ENCODE peak calls at places on chromosomes 12 and 14, in eight cellular contexts. One of them, this sample, is unnamed.

GRCh38 chr12:12999276-12999958 is 648 bp downstream of the HEBP1 start:
- DNase-seq in A549: no peak
- DNase-seq in GM23338: peak
- DNase-seq in NAMALWA: no peak
- DNase-seq in activated T-cell treated with anti-CD3 and anti-CD28 coated beads for 48 hours: no peak
- DNase-seq in sciatic nerve: no peak
- DNase-seq in NCI-H446 treated with DMSO at 0.1 percent for 48 hours: no peak
- DNase-seq in activated T-helper 1 cell treated with anti-CD3 and anti-CD28 coated beads, Interleukin-2, amount 50 U/mL, for 16 hours: no peak
- DNase-seq in this sample: no peak

GRCh38 chr14:54550514-54550913 is 16.4 kb upstream of the SAMD4A start:
- DNase-seq in A549: no peak
- DNase-seq in GM23338: no peak
- DNase-seq in NAMALWA: no peak
- DNase-seq in activated T-cell treated with anti-CD3 and anti-CD28 coated beads for 48 hours: no peak
- DNase-seq in sciatic nerve: no peak
- DNase-seq in NCI-H446 treated with DMSO at 0.1 percent for 48 hours: no peak
- DNase-seq in activated T-helper 1 cell treated with anti-CD3 and anti-CD28 coated beads, Interleukin-2, amount 50 U/mL, for 16 hours: no peak
- DNase-seq in this sample: no peak

GRCh38 chr14:97757491-97757890 is 960.3 kb downstream of the VRK1 start:
- DNase-seq in A549: no peak
- DNase-seq in GM23338: peak
- DNase-seq in NAMALWA: no peak
- DNase-seq in activated T-cell treated with anti-CD3 and anti-CD28 coated beads for 48 hours: no peak
- DNase-seq in sciatic nerve: no peak
- DNase-seq in NCI-H446 treated with DMSO at 0.1 percent for 48 hours: no peak
- DNase-seq in activated T-helper 1 cell treated with anti-CD3 and anti-CD28 coated beads, Interleukin-2, amount 50 U/mL, for 16 hours: no peak
- DNase-seq in this sample: no peak

GRCh38 chr12:20701106-20701505 is 6.0 kb downstream of the SLCO1C1 start:
- DNase-seq in A549: no peak
- DNase-seq in GM23338: no peak
- DNase-seq in NAMALWA: no peak
- DNase-seq in activated T-cell treated with anti-CD3 and anti-CD28 coated beads for 48 hours: no peak
- DNase-seq in sciatic nerve: no peak
- DNase-seq in NCI-H446 treated with DMSO at 0.1 percent for 48 hours: no peak
- DNase-seq in activated T-helper 1 cell treated with anti-CD3 and anti-CD28 coated beads, Interleukin-2, amount 50 U/mL, for 16 hours: no peak
- DNase-seq in this sample: no peak

GRCh38 chr12:98188649-98189048 is 326.7 kb upstream of the TMPO start:
- DNase-seq in A549: no peak
- DNase-seq in GM23338: no peak
- DNase-seq in NAMALWA: no peak
- DNase-seq in activated T-cell treated with anti-CD3 and anti-CD28 coated beads for 48 hours: no peak
- DNase-seq in sciatic nerve: no peak
- DNase-seq in NCI-H446 treated with DMSO at 0.1 percent for 48 hours: no peak
- DNase-seq in activated T-helper 1 cell treated with anti-CD3 and anti-CD28 coated beads, Interleukin-2, amount 50 U/mL, for 16 hours: no peak
- DNase-seq in this sample: no peak

GRCh38 chr12:20446836-20447235 is 78.5 kb downstream of the PDE3A start:
- DNase-seq in A549: no peak
- DNase-seq in GM23338: no peak
- DNase-seq in NAMALWA: no peak
- DNase-seq in activated T-cell treated with anti-CD3 and anti-CD28 coated beads for 48 hours: no peak
- DNase-seq in sciatic nerve: no peak
- DNase-seq in NCI-H446 treated with DMSO at 0.1 percent for 48 hours: no peak
- DNase-seq in activated T-helper 1 cell treated with anti-CD3 and anti-CD28 coated beads, Interleukin-2, amount 50 U/mL, for 16 hours: no peak
- DNase-seq in this sample: no peak

GRCh38 chr12:119720349-119720748 is 52.4 kb downstream of the PRKAB1 start:
- DNase-seq in A549: no peak
- DNase-seq in GM23338: no peak
- DNase-seq in NAMALWA: no peak
- DNase-seq in activated T-cell treated with anti-CD3 and anti-CD28 coated beads for 48 hours: no peak
- DNase-seq in sciatic nerve: no peak
- DNase-seq in NCI-H446 treated with DMSO at 0.1 percent for 48 hours: no peak
- DNase-seq in activated T-helper 1 cell treated with anti-CD3 and anti-CD28 coated beads, Interleukin-2, amount 50 U/mL, for 16 hours: no peak
- DNase-seq in this sample: no peak

GRCh38 chr12:15757553-15758255 is 31.5 kb downstream of the EPS8 start:
- DNase-seq in A549: peak
- DNase-seq in GM23338: no peak
- DNase-seq in NAMALWA: no peak
- DNase-seq in activated T-cell treated with anti-CD3 and anti-CD28 coated beads for 48 hours: no peak
- DNase-seq in sciatic nerve: no peak
- DNase-seq in NCI-H446 treated with DMSO at 0.1 percent for 48 hours: no peak
- DNase-seq in activated T-helper 1 cell treated with anti-CD3 and anti-CD28 coated beads, Interleukin-2, amount 50 U/mL, for 16 hours: no peak
- DNase-seq in this sample: no peak

GRCh38 chr12:122527478-122527944 is 462 bp downstream of the KNTC1 start:
- DNase-seq in A549: peak
- DNase-seq in GM23338: peak
- DNase-seq in NAMALWA: peak
- DNase-seq in activated T-cell treated with anti-CD3 and anti-CD28 coated beads for 48 hours: peak
- DNase-seq in sciatic nerve: no peak
- DNase-seq in NCI-H446 treated with DMSO at 0.1 percent for 48 hours: no peak
- DNase-seq in activated T-helper 1 cell treated with anti-CD3 and anti-CD28 coated beads, Interleukin-2, amount 50 U/mL, for 16 hours: no peak
- DNase-seq in this sample: peak

GRCh38 chr12:6158263-6158662 is 33.8 kb upstream of the VWF start:
- DNase-seq in A549: no peak
- DNase-seq in GM23338: no peak
- DNase-seq in NAMALWA: no peak
- DNase-seq in activated T-cell treated with anti-CD3 and anti-CD28 coated beads for 48 hours: no peak
- DNase-seq in sciatic nerve: no peak
- DNase-seq in NCI-H446 treated with DMSO at 0.1 percent for 48 hours: no peak
- DNase-seq in activated T-helper 1 cell treated with anti-CD3 and anti-CD28 coated beads, Interleukin-2, amount 50 U/mL, for 16 hours: no peak
- DNase-seq in this sample: no peak

GRCh38 chr12:101229841-101230241 is 19.8 kb upstream of the SLC5A8 start:
- DNase-seq in A549: no peak
- DNase-seq in GM23338: no peak
- DNase-seq in NAMALWA: no peak
- DNase-seq in activated T-cell treated with anti-CD3 and anti-CD28 coated beads for 48 hours: no peak
- DNase-seq in sciatic nerve: no peak
- DNase-seq in NCI-H446 treated with DMSO at 0.1 percent for 48 hours: no peak
- DNase-seq in activated T-helper 1 cell treated with anti-CD3 and anti-CD28 coated beads, Interleukin-2, amount 50 U/mL, for 16 hours: no peak
- DNase-seq in this sample: no peak

GRCh38 chr14:99274346-99275221 is 2.6 kb upstream of the BCL11B start:
- DNase-seq in A549: peak
- DNase-seq in GM23338: peak
- DNase-seq in NAMALWA: no peak
- DNase-seq in activated T-cell treated with anti-CD3 and anti-CD28 coated beads for 48 hours: peak
- DNase-seq in sciatic nerve: peak
- DNase-seq in NCI-H446 treated with DMSO at 0.1 percent for 48 hours: peak
- DNase-seq in activated T-helper 1 cell treated with anti-CD3 and anti-CD28 coated beads, Interleukin-2, amount 50 U/mL, for 16 hours: no peak
- DNase-seq in this sample: peak

GRCh38 chr14:103692159-103692558 is 23.1 kb downstream of the XRCC3 start:
- DNase-seq in A549: no peak
- DNase-seq in GM23338: no peak
- DNase-seq in NAMALWA: no peak
- DNase-seq in activated T-cell treated with anti-CD3 and anti-CD28 coated beads for 48 hours: no peak
- DNase-seq in sciatic nerve: peak
- DNase-seq in NCI-H446 treated with DMSO at 0.1 percent for 48 hours: no peak
- DNase-seq in activated T-helper 1 cell treated with anti-CD3 and anti-CD28 coated beads, Interleukin-2, amount 50 U/mL, for 16 hours: no peak
- DNase-seq in this sample: no peak

GRCh38 chr12:119902084-119902509 is 25.0 kb upstream of the CIT start:
- DNase-seq in A549: peak
- DNase-seq in GM23338: peak
- DNase-seq in NAMALWA: peak
- DNase-seq in activated T-cell treated with anti-CD3 and anti-CD28 coated beads for 48 hours: peak
- DNase-seq in sciatic nerve: peak
- DNase-seq in NCI-H446 treated with DMSO at 0.1 percent for 48 hours: peak
- DNase-seq in activated T-helper 1 cell treated with anti-CD3 and anti-CD28 coated beads, Interleukin-2, amount 50 U/mL, for 16 hours: peak
- DNase-seq in this sample: peak

GRCh38 chr14:72863216-72864006 is 30.5 kb downstream of the DPF3 start:
- DNase-seq in A549: no peak
- DNase-seq in GM23338: no peak
- DNase-seq in NAMALWA: no peak
- DNase-seq in activated T-cell treated with anti-CD3 and anti-CD28 coated beads for 48 hours: no peak
- DNase-seq in sciatic nerve: no peak
- DNase-seq in NCI-H446 treated with DMSO at 0.1 percent for 48 hours: no peak
- DNase-seq in activated T-helper 1 cell treated with anti-CD3 and anti-CD28 coated beads, Interleukin-2, amount 50 U/mL, for 16 hours: no peak
- DNase-seq in this sample: no peak

GRCh38 chr14:85934886-85935254 is 404.9 kb downstream of the FLRT2 start:
- DNase-seq in A549: peak
- DNase-seq in GM23338: no peak
- DNase-seq in NAMALWA: no peak
- DNase-seq in activated T-cell treated with anti-CD3 and anti-CD28 coated beads for 48 hours: no peak
- DNase-seq in sciatic nerve: no peak
- DNase-seq in NCI-H446 treated with DMSO at 0.1 percent for 48 hours: no peak
- DNase-seq in activated T-helper 1 cell treated with anti-CD3 and anti-CD28 coated beads, Interleukin-2, amount 50 U/mL, for 16 hours: no peak
- DNase-seq in this sample: no peak

GRCh38 chr14:105192866-105193731 is 12.0 kb upstream of the NUDT14 start:
- DNase-seq in A549: no peak
- DNase-seq in GM23338: no peak
- DNase-seq in NAMALWA: no peak
- DNase-seq in activated T-cell treated with anti-CD3 and anti-CD28 coated beads for 48 hours: no peak
- DNase-seq in sciatic nerve: no peak
- DNase-seq in NCI-H446 treated with DMSO at 0.1 percent for 48 hours: no peak
- DNase-seq in activated T-helper 1 cell treated with anti-CD3 and anti-CD28 coated beads, Interleukin-2, amount 50 U/mL, for 16 hours: no peak
- DNase-seq in this sample: peak

GRCh38 chr12:54217774-54218221 is 29.0 kb upstream of the SMUG1 start:
- DNase-seq in A549: no peak
- DNase-seq in GM23338: peak
- DNase-seq in NAMALWA: peak
- DNase-seq in activated T-cell treated with anti-CD3 and anti-CD28 coated beads for 48 hours: no peak
- DNase-seq in sciatic nerve: no peak
- DNase-seq in NCI-H446 treated with DMSO at 0.1 percent for 48 hours: no peak
- DNase-seq in activated T-helper 1 cell treated with anti-CD3 and anti-CD28 coated beads, Interleukin-2, amount 50 U/mL, for 16 hours: no peak
- DNase-seq in this sample: peak

GRCh38 chr12:31346211-31346610 is 20.3 kb upstream of the SINHCAF start:
- DNase-seq in A549: no peak
- DNase-seq in GM23338: no peak
- DNase-seq in NAMALWA: no peak
- DNase-seq in activated T-cell treated with anti-CD3 and anti-CD28 coated beads for 48 hours: no peak
- DNase-seq in sciatic nerve: no peak
- DNase-seq in NCI-H446 treated with DMSO at 0.1 percent for 48 hours: no peak
- DNase-seq in activated T-helper 1 cell treated with anti-CD3 and anti-CD28 coated beads, Interleukin-2, amount 50 U/mL, for 16 hours: no peak
- DNase-seq in this sample: no peak

GRCh38 chr14:54782803-54783659 is 119.6 kb downstream of the GCH1 start:
- DNase-seq in A549: peak
- DNase-seq in GM23338: peak
- DNase-seq in NAMALWA: peak
- DNase-seq in activated T-cell treated with anti-CD3 and anti-CD28 coated beads for 48 hours: no peak
- DNase-seq in sciatic nerve: no peak
- DNase-seq in NCI-H446 treated with DMSO at 0.1 percent for 48 hours: no peak
- DNase-seq in activated T-helper 1 cell treated with anti-CD3 and anti-CD28 coated beads, Interleukin-2, amount 50 U/mL, for 16 hours: no peak
- DNase-seq in this sample: no peak

GRCh38 chr12:29088611-29089219 is 60.4 kb upstream of the FAR2 start:
- DNase-seq in A549: peak
- DNase-seq in GM23338: peak
- DNase-seq in NAMALWA: peak
- DNase-seq in activated T-cell treated with anti-CD3 and anti-CD28 coated beads for 48 hours: no peak
- DNase-seq in sciatic nerve: no peak
- DNase-seq in NCI-H446 treated with DMSO at 0.1 percent for 48 hours: peak
- DNase-seq in activated T-helper 1 cell treated with anti-CD3 and anti-CD28 coated beads, Interleukin-2, amount 50 U/mL, for 16 hours: no peak
- DNase-seq in this sample: no peak

GRCh38 chr14:34324363-34324795 is 137.7 kb downstream of the SPTSSA start:
- DNase-seq in A549: peak
- DNase-seq in GM23338: peak
- DNase-seq in NAMALWA: peak
- DNase-seq in activated T-cell treated with anti-CD3 and anti-CD28 coated beads for 48 hours: no peak
- DNase-seq in sciatic nerve: no peak
- DNase-seq in NCI-H446 treated with DMSO at 0.1 percent for 48 hours: peak
- DNase-seq in activated T-helper 1 cell treated with anti-CD3 and anti-CD28 coated beads, Interleukin-2, amount 50 U/mL, for 16 hours: no peak
- DNase-seq in this sample: no peak

GRCh38 chr12:68207276-68207675 is 18.3 kb downstream of the IL26 start:
- DNase-seq in A549: no peak
- DNase-seq in GM23338: no peak
- DNase-seq in NAMALWA: no peak
- DNase-seq in activated T-cell treated with anti-CD3 and anti-CD28 coated beads for 48 hours: no peak
- DNase-seq in sciatic nerve: no peak
- DNase-seq in NCI-H446 treated with DMSO at 0.1 percent for 48 hours: no peak
- DNase-seq in activated T-helper 1 cell treated with anti-CD3 and anti-CD28 coated beads, Interleukin-2, amount 50 U/mL, for 16 hours: no peak
- DNase-seq in this sample: no peak

GRCh38 chr12:18629445-18629844 is 108.4 kb downstream of the PLCZ1 start:
- DNase-seq in A549: no peak
- DNase-seq in GM23338: no peak
- DNase-seq in NAMALWA: no peak
- DNase-seq in activated T-cell treated with anti-CD3 and anti-CD28 coated beads for 48 hours: no peak
- DNase-seq in sciatic nerve: no peak
- DNase-seq in NCI-H446 treated with DMSO at 0.1 percent for 48 hours: no peak
- DNase-seq in activated T-helper 1 cell treated with anti-CD3 and anti-CD28 coated beads, Interleukin-2, amount 50 U/mL, for 16 hours: no peak
- DNase-seq in this sample: no peak

GRCh38 chr14:69525896-69526295 is 41.4 kb downstream of the PLEKHD1 start:
- DNase-seq in A549: no peak
- DNase-seq in GM23338: no peak
- DNase-seq in NAMALWA: no peak
- DNase-seq in activated T-cell treated with anti-CD3 and anti-CD28 coated beads for 48 hours: no peak
- DNase-seq in sciatic nerve: peak
- DNase-seq in NCI-H446 treated with DMSO at 0.1 percent for 48 hours: no peak
- DNase-seq in activated T-helper 1 cell treated with anti-CD3 and anti-CD28 coated beads, Interleukin-2, amount 50 U/mL, for 16 hours: no peak
- DNase-seq in this sample: no peak

GRCh38 chr12:110355080-110355479 is 48.4 kb downstream of the ANAPC7 start:
- DNase-seq in A549: peak
- DNase-seq in GM23338: peak
- DNase-seq in NAMALWA: peak
- DNase-seq in activated T-cell treated with anti-CD3 and anti-CD28 coated beads for 48 hours: no peak
- DNase-seq in sciatic nerve: no peak
- DNase-seq in NCI-H446 treated with DMSO at 0.1 percent for 48 hours: no peak
- DNase-seq in activated T-helper 1 cell treated with anti-CD3 and anti-CD28 coated beads, Interleukin-2, amount 50 U/mL, for 16 hours: no peak
- DNase-seq in this sample: peak

GRCh38 chr14:72742682-72743195 is 151.2 kb downstream of the DPF3 start:
- DNase-seq in A549: no peak
- DNase-seq in GM23338: no peak
- DNase-seq in NAMALWA: no peak
- DNase-seq in activated T-cell treated with anti-CD3 and anti-CD28 coated beads for 48 hours: no peak
- DNase-seq in sciatic nerve: no peak
- DNase-seq in NCI-H446 treated with DMSO at 0.1 percent for 48 hours: no peak
- DNase-seq in activated T-helper 1 cell treated with anti-CD3 and anti-CD28 coated beads, Interleukin-2, amount 50 U/mL, for 16 hours: no peak
- DNase-seq in this sample: no peak

GRCh38 chr12:103501447-103501846 is 5.7 kb upstream of the C12orf42 start:
- DNase-seq in A549: no peak
- DNase-seq in GM23338: no peak
- DNase-seq in NAMALWA: no peak
- DNase-seq in activated T-cell treated with anti-CD3 and anti-CD28 coated beads for 48 hours: no peak
- DNase-seq in sciatic nerve: no peak
- DNase-seq in NCI-H446 treated with DMSO at 0.1 percent for 48 hours: no peak
- DNase-seq in activated T-helper 1 cell treated with anti-CD3 and anti-CD28 coated beads, Interleukin-2, amount 50 U/mL, for 16 hours: no peak
- DNase-seq in this sample: no peak

GRCh38 chr12:25248732-25249131 is 2.0 kb downstream of the KRAS start:
- DNase-seq in A549: no peak
- DNase-seq in GM23338: no peak
- DNase-seq in NAMALWA: no peak
- DNase-seq in activated T-cell treated with anti-CD3 and anti-CD28 coated beads for 48 hours: no peak
- DNase-seq in sciatic nerve: no peak
- DNase-seq in NCI-H446 treated with DMSO at 0.1 percent for 48 hours: no peak
- DNase-seq in activated T-helper 1 cell treated with anti-CD3 and anti-CD28 coated beads, Interleukin-2, amount 50 U/mL, for 16 hours: no peak
- DNase-seq in this sample: no peak

GRCh38 chr12:59895161-59895785 is 299.4 kb downstream of the SLC16A7 start:
- DNase-seq in A549: no peak
- DNase-seq in GM23338: no peak
- DNase-seq in NAMALWA: no peak
- DNase-seq in activated T-cell treated with anti-CD3 and anti-CD28 coated beads for 48 hours: no peak
- DNase-seq in sciatic nerve: no peak
- DNase-seq in NCI-H446 treated with DMSO at 0.1 percent for 48 hours: no peak
- DNase-seq in activated T-helper 1 cell treated with anti-CD3 and anti-CD28 coated beads, Interleukin-2, amount 50 U/mL, for 16 hours: no peak
- DNase-seq in this sample: no peak

GRCh38 chr14:99971929-99972747 is 93.1 kb upstream of the EVL start:
- DNase-seq in A549: no peak
- DNase-seq in GM23338: peak
- DNase-seq in NAMALWA: peak
- DNase-seq in activated T-cell treated with anti-CD3 and anti-CD28 coated beads for 48 hours: no peak
- DNase-seq in sciatic nerve: no peak
- DNase-seq in NCI-H446 treated with DMSO at 0.1 percent for 48 hours: no peak
- DNase-seq in activated T-helper 1 cell treated with anti-CD3 and anti-CD28 coated beads, Interleukin-2, amount 50 U/mL, for 16 hours: no peak
- DNase-seq in this sample: peak

GRCh38 chr12:105750096-105750495 is 388.7 kb downstream of the NUAK1 start:
- DNase-seq in A549: no peak
- DNase-seq in GM23338: no peak
- DNase-seq in NAMALWA: no peak
- DNase-seq in activated T-cell treated with anti-CD3 and anti-CD28 coated beads for 48 hours: no peak
- DNase-seq in sciatic nerve: no peak
- DNase-seq in NCI-H446 treated with DMSO at 0.1 percent for 48 hours: no peak
- DNase-seq in activated T-helper 1 cell treated with anti-CD3 and anti-CD28 coated beads, Interleukin-2, amount 50 U/mL, for 16 hours: no peak
- DNase-seq in this sample: no peak

GRCh38 chr14:104424406-104425072 is 155.0 kb upstream of the C14orf180 start:
- DNase-seq in A549: no peak
- DNase-seq in GM23338: no peak
- DNase-seq in NAMALWA: no peak
- DNase-seq in activated T-cell treated with anti-CD3 and anti-CD28 coated beads for 48 hours: no peak
- DNase-seq in sciatic nerve: peak
- DNase-seq in NCI-H446 treated with DMSO at 0.1 percent for 48 hours: peak
- DNase-seq in activated T-helper 1 cell treated with anti-CD3 and anti-CD28 coated beads, Interleukin-2, amount 50 U/mL, for 16 hours: no peak
- DNase-seq in this sample: no peak

GRCh38 chr12:108634225-108634795 is 616 bp upstream of the SELPLG start:
- DNase-seq in A549: peak
- DNase-seq in GM23338: no peak
- DNase-seq in NAMALWA: peak
- DNase-seq in activated T-cell treated with anti-CD3 and anti-CD28 coated beads for 48 hours: no peak
- DNase-seq in sciatic nerve: peak
- DNase-seq in NCI-H446 treated with DMSO at 0.1 percent for 48 hours: no peak
- DNase-seq in activated T-helper 1 cell treated with anti-CD3 and anti-CD28 coated beads, Interleukin-2, amount 50 U/mL, for 16 hours: no peak
- DNase-seq in this sample: peak